ENCODE peak calls at places on chromosomes 13 and 19, in seven cellular contexts. S is G401; C is NCI-H1105 treated with DMSO at 0.1 percent for 48 hours; A is sciatic nerve; Z is NCI-H345; L is stimulated activated CD4-positive, alpha-beta T cell treated with anti-CD3 and anti-CD28 coated beads, Interleukin-1b, Interleukin-23, amount 100 ng/mL, for 1 hour; J is NCI-H1417. D is an unnamed sample.

GRCh38 chr19:19538767-19539166 is 702 bp downstream of the CILP2 start:
- DNase-seq in S (no peak), C (no peak), A (no peak), Z (peak; percentile 2), L (no peak), J (no peak), D (no peak)

GRCh38 chr19:3942790-3943409 is 10.0 kb downstream of the NMRK2 start:
- DNase-seq in S (peak; percentile 24), C (no peak), A (no peak), Z (no peak), L (no peak), J (no peak), D (no peak)

GRCh38 chr13:106919093-106919492 is 351.2 kb upstream of the ARGLU1 start:
- DNase-seq in S (no peak), C (no peak), A (no peak), Z (no peak), L (no peak), J (no peak), D (no peak)

GRCh38 chr19:18446811-18447359 is 9.0 kb upstream of the ISYNA1 start:
- DNase-seq in S (no peak), C (no peak), A (no peak), Z (no peak), L (no peak), J (no peak), D (no peak)

GRCh38 chr13:112775791-112776279 is 86.0 kb downstream of the ATP11A start:
- DNase-seq in S (no peak), C (no peak), A (no peak), Z (no peak), L (no peak), J (no peak), D (no peak)

GRCh38 chr13:49679244-49679643 is 12.0 kb downstream of the EBPL start:
- DNase-seq in S (no peak), C (no peak), A (no peak), Z (no peak), L (no peak), J (no peak), D (peak; percentile 6)

GRCh38 chr13:51717786-51718398 is 86.1 kb downstream of the DHRS12 start:
- DNase-seq in S (peak; percentile 30), C (no peak), A (no peak), Z (no peak), L (no peak), J (no peak), D (no peak)

GRCh38 chr19:18460313-18460712 is 22.4 kb upstream of the ISYNA1 start:
- DNase-seq in S (no peak), C (no peak), A (peak; percentile 82), Z (no peak), L (no peak), J (no peak), D (no peak)

GRCh38 chr19:55352040-55352439 is 2.5 kb downstream of the COX6B2 start:
- DNase-seq in S (no peak), C (no peak), A (no peak), Z (no peak), L (no peak), J (no peak), D (no peak)

D was measured in NCI-H748 treated with DMSO at 0.1 percent for 48 hours.